ENCODE peak calls at places on chromosomes 2 and 18, in seven cellular contexts. L is mammary epithelial cell, C is suprapubic skin, E is A549, W is spleen, H is cardiac muscle cell, N is breast epithelium. S is an unnamed sample.

GRCh38 chr2:233563663-233564430 is 2.7 kb downstream of the USP40 start:
- DNase-seq in L (no peak), C (no peak), E (no peak), W (no peak), H (no peak), N (no peak), S (no peak)

GRCh38 chr2:181586569-181587076 is 70.3 kb downstream of the CERKL start:
- DNase-seq in L (peak), C (no peak), E (peak), W (no peak), H (no peak), N (no peak), S (no peak)

GRCh38 chr2:20421988-20422678 is 24.7 kb upstream of the RHOB start:
- DNase-seq in L (peak), C (peak), E (no peak), W (peak), H (peak), N (peak), S (peak)

GRCh38 chr2:203340791-203341487 is 12.7 kb downstream of the ABI2 start:
- DNase-seq in L (peak), C (no peak), E (peak), W (no peak), H (peak), N (peak), S (no peak)

GRCh38 chr2:170218456-170218855 is 40.5 kb downstream of the MYO3B start:
- DNase-seq in L (no peak), C (no peak), E (no peak), W (no peak), H (no peak), N (no peak), S (no peak)

GRCh38 chr2:230974096-230974913 is 21.6 kb upstream of the SPATA3 start:
- DNase-seq in L (peak), C (no peak), E (no peak), W (no peak), H (peak), N (no peak), S (no peak)

GRCh38 chr2:1140389-1141003 is 189.8 kb downstream of the SNTG2 start:
- DNase-seq in L (peak), C (no peak), E (peak), W (no peak), H (peak), N (no peak), S (no peak)

GRCh38 chr2:136527560-136527959 is 237.8 kb upstream of the THSD7B start:
- DNase-seq in L (peak), C (no peak), E (no peak), W (no peak), H (peak), N (no peak), S (no peak)

GRCh38 chr2:239464166-239465016 is 63.6 kb upstream of the HDAC4 start:
- DNase-seq in L (no peak), C (peak), E (no peak), W (peak), H (no peak), N (no peak), S (peak)

GRCh38 chr18:76980663-76981387 is 151.8 kb downstream of the MBP start:
- DNase-seq in L (no peak), C (no peak), E (no peak), W (peak), H (no peak), N (no peak), S (no peak)

GRCh38 chr2:49000692-49001091 is 153.6 kb downstream of the FSHR start:
- DNase-seq in L (no peak), C (no peak), E (no peak), W (no peak), H (no peak), N (no peak), S (no peak)

GRCh38 chr2:105834931-105835330 is 90.2 kb downstream of the NCK2 start:
- DNase-seq in L (no peak), C (no peak), E (no peak), W (no peak), H (no peak), N (no peak), S (no peak)

GRCh38 chr2:10499275-10499907 is 51.3 kb upstream of the ODC1 start:
- DNase-seq in L (peak), C (peak), E (no peak), W (peak), H (no peak), N (peak), S (no peak)

GRCh38 chr2:170846318-170846717 is 29.6 kb downstream of the GAD1 start:
- DNase-seq in L (no peak), C (no peak), E (no peak), W (no peak), H (no peak), N (no peak), S (no peak)

GRCh38 chr2:54653572-54654204 is 69.8 kb upstream of the EML6 start:
- DNase-seq in L (no peak), C (no peak), E (no peak), W (no peak), H (no peak), N (no peak), S (no peak)

GRCh38 chr2:43349944-43350343 is 123.5 kb upstream of the ZFP36L2 start:
- DNase-seq in L (no peak), C (no peak), E (no peak), W (no peak), H (no peak), N (no peak), S (no peak)

GRCh38 chr2:67289921-67290371 is 107.2 kb upstream of the ETAA1 start:
- DNase-seq in L (peak), C (no peak), E (no peak), W (no peak), H (peak), N (no peak), S (no peak)

GRCh38 chr2:143230506-143231256 is 101.5 kb downstream of the ARHGAP15 start:
- DNase-seq in L (no peak), C (no peak), E (no peak), W (no peak), H (no peak), N (no peak), S (no peak)

GRCh38 chr2:179751184-179751809 is 110.1 kb downstream of the ZNF385B start:
- DNase-seq in L (peak), C (no peak), E (peak), W (no peak), H (peak), N (no peak), S (no peak)

GRCh38 chr2:198062826-198063225 is 258.4 kb downstream of the PLCL1 start:
- DNase-seq in L (no peak), C (no peak), E (no peak), W (no peak), H (no peak), N (no peak), S (no peak)

GRCh38 chr2:105750735-105751134 is 6.0 kb downstream of the NCK2 start:
- DNase-seq in L (no peak), C (peak), E (no peak), W (no peak), H (no peak), N (no peak), S (no peak)

GRCh38 chr2:20675701-20676352 is 8.9 kb downstream of the GDF7 start:
- DNase-seq in L (no peak), C (no peak), E (no peak), W (peak), H (no peak), N (no peak), S (no peak)

GRCh38 chr18:38367473-38367872 is 801.9 kb upstream of the CELF4 start:
- DNase-seq in L (no peak), C (no peak), E (no peak), W (no peak), H (no peak), N (no peak), S (no peak)

GRCh38 chr2:142974288-142975024 is 97.0 kb downstream of the KYNU start:
- DNase-seq in L (peak), C (no peak), E (no peak), W (no peak), H (peak), N (no peak), S (no peak)

GRCh38 chr18:56246912-56247311 is 391.5 kb downstream of the TXNL1 start:
- DNase-seq in L (no peak), C (no peak), E (no peak), W (no peak), H (peak), N (no peak), S (no peak)
- H3K27ac ChIP-seq in L (no peak), C (no peak), E (no peak), W (no peak), H (no peak), N (no peak), S (no peak)

DNA sequence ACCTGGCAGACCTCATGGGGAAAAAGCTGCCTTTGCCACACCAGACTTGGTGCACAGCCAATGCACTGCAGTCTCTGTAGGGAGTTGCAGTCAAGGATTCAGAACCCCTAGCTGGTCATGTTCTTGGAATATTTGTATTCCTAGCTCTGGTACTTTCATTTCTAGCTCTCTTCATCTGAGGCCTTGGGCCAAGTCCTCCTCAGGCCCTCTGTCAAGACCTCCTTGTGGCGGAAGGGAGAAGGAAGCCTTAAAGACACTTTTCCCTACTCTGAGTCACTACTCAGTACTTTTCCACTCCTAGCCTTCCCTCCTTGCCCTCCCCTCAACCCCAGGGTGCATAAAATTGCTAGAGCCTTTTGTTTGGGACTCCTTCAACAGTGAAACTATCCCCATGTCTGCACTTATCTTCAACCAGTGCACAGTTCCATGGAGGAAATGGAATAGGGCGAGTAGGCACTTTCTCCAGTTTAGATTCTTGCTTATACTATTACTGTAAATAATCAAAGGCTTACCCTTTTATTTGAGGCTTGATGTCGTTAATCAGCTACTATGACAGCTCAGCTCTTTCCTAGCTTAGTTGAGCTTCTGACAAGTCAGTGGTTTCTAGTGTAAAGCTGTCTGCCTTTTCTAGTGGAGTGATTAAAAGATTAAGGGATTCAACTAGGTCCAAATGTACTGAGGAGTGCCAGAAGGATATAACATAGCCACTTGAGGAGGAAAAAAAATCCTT is 15.8 kb downstream of the M1AP start:
- DNase-seq in L (no peak), C (no peak), E (peak), W (no peak), H (peak), N (no peak), S (no peak)
- TF ChIP-seq CTCF in L (no peak), C (no peak), E (no peak), W (no peak), H (peak), N (no peak), S (no peak)

GRCh38 chr18:28176674-28176932 is 327 bp downstream of the CDH2 start:
- DNase-seq in L (no peak), C (no peak), E (peak), W (no peak), H (no peak), N (no peak), S (no peak)

GRCh38 chr18:28176933-28177827 is at the start of gene CDH2:
- DNase-seq in L (peak), C (no peak), E (peak), W (peak), H (peak), N (no peak), S (peak)

GRCh38 chr18:28175047-28175929 is 1.6 kb downstream of the CDH2 start:
- DNase-seq in L (no peak), C (no peak), E (peak), W (peak), H (peak), N (no peak), S (no peak)

GRCh38 chr18:28174181-28174906 is 2.6 kb downstream of the CDH2 start:
- DNase-seq in L (no peak), C (no peak), E (no peak), W (no peak), H (no peak), N (no peak), S (no peak)

GRCh38 chr18:28175930-28176673 is 828 bp downstream of the CDH2 start:
- DNase-seq in L (peak), C (no peak), E (peak), W (no peak), H (peak), N (no peak), S (no peak)
- H3K4me3 ChIP-seq in L (no peak), C (peak), E (peak), W (peak), H (peak), N (peak), S (peak)

GRCh38 chr18:5467666-5468065 is 76.1 kb downstream of the EPB41L3 start:
- DNase-seq in L (no peak), C (no peak), E (no peak), W (no peak), H (no peak), N (no peak), S (no peak)
- H3K27ac ChIP-seq in L (no peak), C (no peak), E (no peak), W (no peak), H (no peak), N (no peak), S (no peak)

GRCh38 chr2:74778381-74779371 is 55.3 kb upstream of the HK2 start:
- DNase-seq in L (no peak), C (no peak), E (no peak), W (no peak), H (peak), N (no peak), S (no peak)
- TF ChIP-seq CTCF in L (no peak), C (no peak), E (no peak), W (no peak), H (no peak), N (no peak), S (no peak)